ENCODE peak calls at places on chromosome 20, in six cellular contexts. R is suprapubic skin; E is body of pancreas; N is stomach; M is CD4-positive, CD25-positive, alpha-beta regulatory T cell; I is lung. T is an unnamed sample.

GRCh38 chr20:50694379-50695143 is 3.2 kb upstream of the RIPOR3 start:
- DNase-seq in E (no peak), I (no peak), R (no peak), N (no peak), M (no peak), T (no peak)

GRCh38 chr20:62122659-62123449 is 579 bp downstream of the LSM14B start:
- DNase-seq in I (peak), R (peak), E (peak), N (peak), M (peak), T (peak)

GRCh38 chr20:25023316-25023715 is 30.8 kb upstream of the APMAP start:
- DNase-seq in M (no peak), R (peak), N (peak), I (no peak), E (peak), T (no peak)

GRCh38 chr20:2585811-2586210 is 49.4 kb downstream of the TMC2 start:
- DNase-seq in N (no peak), E (no peak), M (no peak), R (no peak), I (no peak), T (no peak)

GRCh38 chr20:10715035-10715434 is 41.2 kb upstream of the JAG1 start:
- DNase-seq in I (no peak), M (no peak), N (no peak), R (no peak), E (no peak), T (no peak)

GRCh38 chr20:1478566-1478965 is 11.9 kb upstream of the NSFL1C start:
- DNase-seq in E (no peak), I (no peak), M (no peak), R (no peak), N (no peak), T (no peak)

GRCh38 chr20:11894072-11894471 is 23.6 kb upstream of the BTBD3 start:
- DNase-seq in I (no peak), R (no peak), E (no peak), M (no peak), N (no peak), T (no peak)

GRCh38 chr20:38143646-38144554 is 21.2 kb downstream of the TGM2 start:
- DNase-seq in M (no peak), I (no peak), N (peak), R (no peak), E (peak), T (no peak)

GRCh38 chr20:37741055-37741454 is 47.2 kb downstream of the CTNNBL1 start:
- DNase-seq in I (no peak), M (no peak), N (no peak), R (no peak), E (no peak), T (no peak)

GRCh38 chr20:3751664-3752385 is 15.7 kb downstream of the ADISSP start:
- DNase-seq in M (peak), N (peak), I (peak), E (peak), R (no peak), T (peak)

GRCh38 chr20:63573739-63574131 is 304 bp downstream of the HELZ2 start:
- DNase-seq in M (no peak), N (no peak), E (no peak), I (no peak), R (no peak), T (no peak)
- H3K27ac ChIP-seq in M (peak), N (peak), E (peak), I (peak), R (peak), T (peak)

GRCh38 chr20:32474967-32475819 is 109.9 kb downstream of the NOL4L start:
- DNase-seq in M (no peak), R (peak), I (peak), E (peak), N (peak), T (no peak)
- H3K4me3 ChIP-seq in M (no peak), R (peak), I (no peak), E (no peak), N (peak), T (no peak)

GRCh38 chr20:19761853-19762252 is 3.8 kb downstream of the RIN2 start:
- DNase-seq in I (peak), M (no peak), N (no peak), E (no peak), R (no peak), T (no peak)
- H3K27ac ChIP-seq in I (no peak), M (no peak), N (peak), E (peak), R (peak), T (no peak)

GRCh38 chr20:47440857-47441773 is 60.6 kb upstream of the NCOA3 start:
- DNase-seq in E (no peak), M (no peak), I (no peak), N (no peak), R (no peak), T (no peak)
- H3K4me3 ChIP-seq in E (no peak), M (no peak), I (no peak), N (no peak), R (no peak), T (no peak)

DNA sequence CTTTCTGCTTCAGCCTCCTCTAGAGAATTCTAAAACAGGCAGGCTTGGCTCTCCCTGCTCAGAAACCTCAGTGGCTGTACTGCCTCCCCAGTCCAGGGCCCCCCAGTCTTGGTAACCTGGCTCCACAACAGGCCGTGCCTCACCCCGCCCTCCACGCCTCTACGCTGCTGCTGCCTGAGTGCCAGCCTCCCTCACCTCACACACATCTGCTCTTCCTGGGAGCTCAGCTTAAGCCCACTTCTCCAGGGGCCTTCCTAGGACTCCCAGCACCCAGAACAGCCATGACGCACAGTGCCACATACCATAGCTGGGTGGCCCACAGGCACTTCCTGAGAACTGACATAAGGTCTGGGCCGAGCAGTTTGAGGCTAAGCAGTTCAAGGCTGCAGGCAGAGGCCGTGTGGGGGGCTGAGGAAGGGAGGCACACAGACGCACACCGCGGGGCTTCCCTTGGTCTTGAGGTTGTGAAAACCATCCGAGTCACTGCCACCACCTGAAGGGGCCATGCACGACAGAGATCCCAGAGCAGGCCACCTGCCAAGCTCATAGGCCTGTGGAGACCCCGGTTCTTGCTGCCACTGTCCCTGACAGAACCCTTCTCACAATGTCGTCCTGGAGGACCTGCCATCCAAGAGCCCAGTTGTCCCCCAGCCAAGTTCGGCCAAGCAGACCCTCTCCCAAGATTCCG is 42.6 kb downstream of the DSTN start:
- DNase-seq in E (peak), M (no peak), I (no peak), R (peak), N (no peak), T (peak)
- H3K27ac ChIP-seq in E (peak), M (peak), I (peak), R (peak), N (peak), T (peak)

GRCh38 chr20:63732118-63733095 is 4.1 kb upstream of the LIME1 start:
- DNase-seq in M (no peak), E (no peak), N (no peak), R (peak), I (no peak), T (no peak)
- H3K4me3 ChIP-seq in M (no peak), E (no peak), N (no peak), R (no peak), I (no peak), T (no peak)

T was measured in CD8-positive, alpha-beta memory T cell.